ENCODE peak calls at places on chromosomes 16 and 17, in five cellular contexts. E, X, C, A and O are unnamed samples.
A peak's percentile ranks its signal among the peaks of the same experiment; 100 is the strongest.

GRCh38 chr16:35011-35775 is 18.2 kb downstream of the POLR3K start:
- DNase-seq in X (no peak), C (no peak), E (no peak), A (no peak), O (no peak)

GRCh38 chr16:68658258-68658973 is 13.3 kb downstream of the CDH3 start:
- DNase-seq in X (no peak), E (peak; percentile 84), C (no peak), A (no peak), O (no peak)

GRCh38 chr16:4777339-4778049 is 10.5 kb upstream of the ZNF500 start:
- DNase-seq in X (no peak), A (no peak), E (no peak), C (no peak), O (no peak)

GRCh38 chr16:2786826-2787151 is 571 bp downstream of the PRSS33 start:
- DNase-seq in C (no peak), X (no peak), E (no peak), A (no peak), O (no peak)

GRCh38 chr17:55845385-55845784 is 94.5 kb downstream of the PCTP start:
- DNase-seq in E (no peak), X (no peak), A (peak; percentile 37), C (no peak), O (no peak)

GRCh38 chr17:78820122-78820792 is 20.4 kb downstream of the USP36 start:
- DNase-seq in X (no peak), C (no peak), A (no peak), E (no peak), O (no peak)

GRCh38 chr17:46876353-46876887 is 25.0 kb downstream of the WNT9B start:
- DNase-seq in E (no peak), X (no peak), C (no peak), A (no peak), O (no peak)

GRCh38 chr16:21666772-21667171 is 3.0 kb downstream of the OTOA start:
- DNase-seq in A (no peak), C (no peak), X (no peak), E (no peak), O (no peak)

GRCh38 chr16:77540656-77541055 is 105.8 kb upstream of the ADAMTS18 start:
- DNase-seq in E (no peak), X (no peak), A (no peak), C (no peak), O (no peak)

GRCh38 chr17:77145635-77146632 is 5.2 kb downstream of the SEC14L1 start:
- DNase-seq in C (no peak), X (no peak), E (peak; percentile 67), A (peak; percentile 75), O (peak; percentile 73)

GRCh38 chr16:13108126-13108525 is 206.7 kb downstream of the SHISA9 start:
- DNase-seq in E (no peak), A (no peak), C (no peak), X (no peak), O (no peak)

GRCh38 chr16:57577691-57578224 is 35.3 kb downstream of the ADGRG5 start:
- DNase-seq in X (peak; percentile 82), E (no peak), A (no peak), C (no peak), O (no peak)

DNA sequence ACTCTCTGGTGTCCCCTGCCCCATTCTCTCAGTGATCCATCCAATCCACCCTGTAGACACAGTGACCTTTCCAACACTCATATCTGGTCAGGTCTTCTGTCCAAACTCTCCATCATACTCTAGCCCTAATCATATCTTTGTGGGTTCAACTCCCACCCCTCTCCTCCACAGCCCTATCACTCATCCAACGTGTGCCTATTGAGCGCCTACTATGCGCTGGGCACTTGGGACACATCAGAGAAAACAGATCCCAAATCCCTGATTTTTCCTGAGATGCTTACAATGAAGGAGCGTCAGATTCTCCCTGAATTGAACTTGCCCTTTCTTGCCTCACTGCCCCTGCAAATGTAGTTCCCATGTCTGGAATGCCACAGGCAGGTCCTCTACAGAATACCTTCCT is 1.8 kb downstream of the DCTPP1 start:
- DNase-seq in A (no peak), C (no peak), E (no peak), X (no peak), O (no peak)
- H3K4me3 ChIP-seq in A (no peak overlapping the region), C (no peak overlapping the region), E (no peak overlapping the region), X (peak overlapping the region; percentile 80), O (no peak overlapping the region)

DNA sequence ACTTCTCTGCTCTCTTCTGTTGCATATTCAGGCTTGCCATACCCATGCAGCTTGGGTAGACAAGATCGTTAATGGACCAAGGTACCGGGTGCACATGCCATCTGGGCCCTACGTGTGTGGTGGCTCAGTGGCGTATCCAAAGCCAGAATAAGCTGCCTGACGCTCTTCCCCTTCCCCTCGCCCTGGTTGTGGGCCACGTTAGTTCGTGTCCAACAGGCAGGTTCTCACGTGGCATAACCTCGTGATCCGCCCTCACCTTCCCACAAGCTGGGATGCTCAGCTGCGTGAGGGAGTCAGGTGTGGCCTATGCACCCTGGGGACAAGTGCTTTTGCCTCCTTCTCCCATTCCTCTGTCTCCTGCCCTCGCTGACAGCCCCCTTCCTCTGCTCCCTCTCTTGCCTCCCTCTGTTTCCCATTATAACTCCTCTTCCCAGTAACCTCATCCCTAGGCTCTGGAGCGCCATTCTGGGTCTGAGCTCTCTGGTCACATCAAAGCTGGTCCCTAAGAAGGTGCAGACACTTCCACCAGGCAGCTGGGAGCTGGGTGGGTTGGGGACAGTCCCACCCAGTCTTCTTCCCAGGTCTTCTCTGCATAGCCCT is 77.6 kb downstream of the PLD6 start:
- DNase-seq in C (no peak), A (no peak), E (no peak), X (no peak), O (no peak)
- H3K4me3 ChIP-seq in C (no peak overlapping the region), A (no peak overlapping the region), E (no peak overlapping the region), X (no peak overlapping the region), O (no peak overlapping the region)

DNA sequence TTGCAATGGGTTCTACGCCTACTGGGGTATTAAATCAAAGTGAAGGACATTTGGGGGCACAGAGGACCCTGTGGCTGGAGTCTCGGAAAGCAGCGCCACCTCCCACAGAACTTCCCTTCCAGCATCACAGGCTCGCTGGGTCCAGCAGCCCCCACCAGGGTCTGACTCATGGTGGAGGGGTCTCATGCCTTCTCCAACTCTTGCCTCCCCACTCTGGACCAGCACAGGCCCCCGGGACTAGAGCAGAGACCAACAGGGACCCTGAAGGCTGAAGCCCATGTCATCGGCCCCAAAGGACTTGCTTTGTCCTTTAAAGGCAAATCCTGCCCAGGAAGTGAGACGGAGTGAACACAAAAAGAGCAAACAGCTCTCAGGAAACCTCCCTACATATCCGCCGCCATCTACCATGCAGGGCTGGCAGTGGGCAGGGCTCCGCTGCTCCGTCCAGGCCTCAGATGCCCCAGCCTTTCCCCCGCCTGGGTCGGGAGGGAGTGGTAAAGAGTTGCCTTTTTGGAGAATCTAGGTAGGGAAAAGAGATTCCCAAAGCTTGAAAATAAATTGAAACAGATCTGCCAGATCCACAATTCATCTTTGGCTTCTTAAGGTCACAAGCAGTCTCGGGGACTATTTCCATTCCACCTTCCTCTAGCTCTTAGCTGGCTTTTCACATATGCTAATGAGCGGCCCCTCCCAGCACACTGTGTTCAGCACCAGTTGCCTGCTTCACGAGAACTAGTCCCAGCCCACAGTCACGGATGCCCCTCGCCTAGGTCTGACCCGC is 2.1 kb upstream of the GPRC5C start:
- DNase-seq in C (no peak), E (peak; percentile 41), X (no peak), A (peak; percentile 37), O (no peak)
- H3K4me3 ChIP-seq in C (no peak overlapping the region), E (peak overlapping the region; percentile 50), X (no peak overlapping the region), A (peak overlapping the region; percentile 66), O (peak overlapping the region; percentile 68)

DNA sequence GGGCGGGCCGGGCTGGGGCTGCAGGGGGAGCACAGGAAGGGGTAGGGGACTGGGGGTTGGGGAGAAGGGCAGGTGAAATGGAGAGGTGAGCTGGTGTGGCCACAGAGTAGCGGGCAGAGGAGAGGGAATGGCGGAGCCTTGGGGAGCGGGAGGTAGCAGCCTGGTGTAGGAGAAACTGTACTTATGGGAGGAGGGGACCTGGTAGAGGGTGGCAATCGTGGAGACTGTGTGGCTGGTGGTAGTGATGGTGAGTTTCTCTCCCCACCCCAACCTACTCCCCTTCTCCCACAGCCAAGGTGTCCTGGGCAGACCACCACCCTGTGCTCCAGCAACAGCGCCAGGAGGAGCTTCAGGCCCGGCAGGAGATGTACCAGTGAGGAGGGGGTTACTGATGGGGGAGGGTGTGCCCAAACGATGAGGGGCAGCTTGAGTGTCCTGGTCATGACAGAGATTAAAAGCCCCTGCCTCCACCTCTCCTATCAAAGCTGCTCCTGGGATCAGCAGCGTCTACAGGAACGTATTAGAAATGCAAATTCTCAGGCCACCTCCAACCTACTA is 831 bp downstream of the ALOX15B start:
- DNase-seq in C (no peak), X (no peak), A (no peak), E (no peak), O (no peak)
- H3K4me3 ChIP-seq in C (no peak overlapping the region), X (no peak overlapping the region), A (no peak overlapping the region), E (peak overlapping the region; percentile 26), O (no peak overlapping the region)

DNA sequence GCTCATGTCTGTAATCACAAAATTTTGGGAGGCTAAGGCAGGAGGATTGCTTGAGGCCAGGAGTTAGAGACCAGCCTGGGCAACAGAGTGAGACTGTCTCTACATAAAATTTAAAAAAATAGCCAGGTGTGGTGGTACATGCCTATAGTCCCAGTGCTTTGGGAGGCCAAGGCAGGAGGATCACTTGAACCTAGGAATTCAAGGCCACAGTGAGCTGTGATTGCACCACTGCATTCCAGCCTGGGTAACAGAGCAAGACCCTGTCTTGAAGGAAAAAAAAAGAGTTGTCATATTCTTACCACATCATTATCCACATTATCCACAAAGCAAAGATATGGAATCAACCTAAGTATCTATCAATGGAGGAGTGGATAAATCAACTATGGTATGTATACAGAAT is 21.0 kb upstream of the MAPK3 start:
- DNase-seq in E (no peak), C (no peak), X (no peak), A (no peak), O (no peak)
- H3K4me3 ChIP-seq in E (no peak overlapping the region), C (no peak overlapping the region), X (no peak overlapping the region), A (no peak overlapping the region), O (no peak overlapping the region)